ENCODE peak calls at places on chromosomes 11 and 22, in eight cellular contexts. T is PC-9, H is astrocyte of the cerebellum, I is mammary epithelial cell, N is GM13976, Y is heart left ventricle, U is fibroblast of mammary gland, A is psoas muscle. M is an unnamed sample.

GRCh38 chr22:22882033-22882717 is 5.4 kb upstream of the IGLL5 start:
- DNase-seq in H (no peak), I (peak; percentile 13), A (no peak), N (no peak), Y (no peak), U (no peak), T (no peak), M (no peak)

GRCh38 chr11:27076121-27076589 is 35.5 kb downstream of the BBOX1 start:
- DNase-seq in H (no peak), I (no peak), U (no peak), T (no peak), N (no peak), Y (no peak), A (no peak), M (peak; percentile 16)

GRCh38 chr22:20987375-20987774 is 5.3 kb downstream of the LZTR1 start:
- DNase-seq in Y (no peak), H (no peak), T (no peak), U (no peak), N (no peak), A (no peak), I (no peak), M (no peak)

GRCh38 chr22:48496226-48496845 is 1331.3 kb downstream of the BRD1 start:
- DNase-seq in Y (peak; percentile 13), A (peak; percentile 10), U (no peak), H (no peak), N (no peak), I (no peak), T (no peak), M (no peak)

GRCh38 chr11:13667795-13668101 is 720 bp upstream of the FAR1 start:
- DNase-seq in N (no peak), A (no peak), H (no peak), I (no peak), T (no peak), Y (no peak), U (no peak), M (no peak)

GRCh38 chr22:32995335-32995734 is 62.8 kb downstream of the SYN3 start:
- DNase-seq in Y (no peak), U (no peak), A (no peak), N (no peak), I (no peak), T (no peak), H (no peak), M (no peak)

GRCh38 chr11:108199446-108200321 is 22.8 kb downstream of the NPAT start:
- DNase-seq in Y (no peak), A (no peak), T (peak; percentile 78), H (no peak), U (peak; percentile 52), N (peak; percentile 83), I (peak; percentile 97), M (no peak)

GRCh38 chr11:35487532-35488078 is 37.8 kb downstream of the PAMR1 start:
- DNase-seq in N (no peak), T (no peak), I (no peak), U (peak; percentile 80), Y (peak; percentile 30), H (peak; percentile 57), A (no peak), M (peak; percentile 31)

GRCh38 chr22:31079095-31079642 is 1.9 kb upstream of the SMTN start:
- DNase-seq in A (no peak), U (no peak), H (no peak), T (no peak), N (no peak), I (no peak), Y (no peak), M (peak; percentile 32)

GRCh38 chr22:27133951-27134664 is 476.7 kb downstream of the MIAT start:
- DNase-seq in I (peak; percentile 89), A (peak; percentile 57), H (peak; percentile 67), Y (peak; percentile 45), U (peak; percentile 86), T (peak; percentile 88), N (peak; percentile 39), M (peak; percentile 51)

GRCh38 chr11:44695169-44695833 is 31.5 kb upstream of the TSPAN18 start:
- DNase-seq in Y (no peak), N (no peak), T (no peak), A (no peak), H (no peak), I (no peak), U (no peak), M (no peak)

GRCh38 chr11:69355346-69355940 is 61.5 kb downstream of the MYEOV start:
- DNase-seq in H (no peak), Y (no peak), A (no peak), U (no peak), I (no peak), T (no peak), N (peak; percentile 23), M (no peak)

GRCh38 chr11:12179521-12179920 is 69.1 kb downstream of the MICAL2 start:
- DNase-seq in T (no peak), A (no peak), U (no peak), H (no peak), N (no peak), I (no peak), Y (peak; percentile 71), M (no peak)

GRCh38 chr11:13280777-13281176 is 3.2 kb downstream of the BMAL1 start:
- DNase-seq in U (no peak), T (no peak), N (no peak), Y (no peak), H (no peak), I (no peak), A (no peak), M (no peak)

GRCh38 chr11:65479184-65480145 is 19.4 kb upstream of the MALAT1 start:
- DNase-seq in U (peak; percentile 98), A (peak; percentile 49), H (no peak), N (peak; percentile 26), Y (peak; percentile 73), I (peak; percentile 72), T (no peak), M (peak; percentile 92)

GRCh38 chr22:35663371-35663770 is 15.1 kb downstream of the APOL6 start:
- DNase-seq in U (peak; percentile 28), H (no peak), I (no peak), Y (no peak), A (no peak), T (no peak), N (no peak), M (no peak)

GRCh38 chr22:29041408-29041807 is 20.2 kb downstream of the C22orf31 start:
- DNase-seq in H (peak; percentile 89), T (no peak), A (no peak), Y (no peak), U (peak; percentile 80), N (no peak), I (peak; percentile 44), M (no peak)

GRCh38 chr11:130037058-130037457 is 32.6 kb upstream of the APLP2 start:
- DNase-seq in A (no peak), U (peak; percentile 80), N (no peak), I (peak; percentile 93), Y (no peak), T (no peak), H (peak; percentile 48), M (no peak)

GRCh38 chr11:57424802-57425564 is 1.9 kb downstream of the SLC43A3 start:
- DNase-seq in I (peak; percentile 81), H (peak; percentile 54), U (peak; percentile 95), T (peak; percentile 73), N (peak; percentile 85), A (peak; percentile 80), Y (peak; percentile 77), M (peak; percentile 71)

GRCh38 chr22:31361743-31362142 is 15.6 kb upstream of the PATZ1 start:
- DNase-seq in I (no peak), T (no peak), N (no peak), H (no peak), U (no peak), Y (no peak), A (no peak), M (no peak)

GRCh38 chr11:22875869-22876473 is 15.7 kb upstream of the CCDC179 start:
- DNase-seq in H (peak; percentile 87), Y (peak; percentile 44), U (peak; percentile 82), T (peak; percentile 71), N (peak; percentile 59), I (peak; percentile 70), A (peak; percentile 11), M (peak; percentile 22)

GRCh38 chr11:134346101-134346975 is 14.6 kb downstream of the GLB1L2 start:
- DNase-seq in T (no peak), Y (no peak), A (no peak), N (no peak), H (no peak), U (no peak), I (no peak), M (no peak)

GRCh38 chr11:86182976-86183584 is 61.5 kb upstream of the EED start:
- DNase-seq in H (no peak), A (no peak), T (peak; percentile 98), I (peak; percentile 95), Y (no peak), N (no peak), U (no peak), M (no peak)

GRCh38 chr11:1869427-1870325 is 16.8 kb downstream of the LSP1 start:
- DNase-seq in I (no peak), H (no peak), A (peak; percentile 63), U (no peak), Y (peak; percentile 61), N (no peak), T (no peak), M (peak; percentile 52)
- TF ChIP-seq CTCF in I (no peak), H (peak; percentile 39), A (peak; percentile 22), U (peak; percentile 50), Y (no peak), N (no peak), T (peak; percentile 20), M (peak; percentile 29)

DNA sequence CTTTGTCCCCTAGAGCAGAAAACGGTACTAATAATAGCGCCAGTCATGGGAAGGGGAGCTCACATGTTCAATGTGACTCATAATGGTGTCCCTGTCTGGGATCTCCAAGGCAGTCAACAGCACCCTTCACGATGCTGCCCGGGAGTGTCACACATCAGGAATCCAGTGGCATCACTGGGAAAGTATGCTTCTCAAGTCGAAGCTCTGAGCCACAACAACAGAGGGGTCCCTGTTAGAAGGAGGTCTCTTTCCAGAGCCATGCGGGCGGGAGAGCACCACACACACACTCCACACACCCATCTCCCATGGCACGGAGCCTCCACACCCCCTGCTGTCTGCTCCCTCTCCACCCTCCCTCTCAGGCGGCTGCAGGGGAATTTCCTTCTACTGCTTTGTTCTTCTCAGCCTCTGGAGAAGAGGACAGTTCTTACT is 119.7 kb downstream of the ETS1 start:
- DNase-seq in H (peak; percentile 80), A (peak; percentile 49), U (peak; percentile 99), N (no peak), I (peak; percentile 93), Y (peak; percentile 60), T (peak; percentile 87), M (peak; percentile 58)
- TF ChIP-seq CTCF in H (no peak), A (no peak), U (peak; percentile 15), N (no peak), I (peak; percentile 30), Y (no peak), T (no peak), M (no peak)

GRCh38 chr11:40293655-40294342 is 1165.7 kb downstream of the LRRC4C start:
- DNase-seq in I (peak; percentile 72), H (peak; percentile 89), U (peak; percentile 86), A (peak; percentile 47), N (peak; percentile 70), T (no peak), Y (peak; percentile 40), M (peak; percentile 70)
- TF ChIP-seq CTCF in I (peak; percentile 90), H (peak; percentile 98), U (peak; percentile 95), A (peak; percentile 52), N (peak; percentile 81), T (peak; percentile 86), Y (peak; percentile 66), M (peak; percentile 75)

DNA sequence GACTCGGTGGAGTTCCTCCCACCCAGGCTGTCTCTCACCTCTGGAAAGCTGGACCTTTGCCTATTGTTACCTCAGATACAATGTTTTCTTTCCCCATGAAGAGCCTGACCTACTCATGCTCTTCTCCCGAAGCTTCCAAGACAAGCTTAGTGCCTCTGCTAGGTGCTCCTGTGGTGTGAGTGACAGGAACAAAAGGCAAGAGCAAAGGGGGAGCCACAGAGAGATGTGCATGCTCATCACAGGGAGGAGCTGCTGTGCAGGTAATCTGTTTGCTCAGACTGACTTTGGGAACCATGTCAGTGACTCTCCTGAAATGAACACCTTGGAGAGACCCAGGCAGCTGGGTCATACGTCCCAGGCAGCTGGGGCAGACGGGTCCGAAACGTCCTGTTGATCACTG is 53.6 kb upstream of the VSTM5 start:
- DNase-seq in I (peak; percentile 11), T (no peak), N (no peak), H (no peak), Y (no peak), U (no peak), A (no peak), M (no peak)
- TF ChIP-seq CTCF in I (peak; percentile 23), T (no peak), N (no peak), H (no peak), Y (no peak), U (no peak), A (no peak), M (no peak)